ENCODE peak calls at places on chromosomes 11 and 22, in six cellular contexts. L is heart right ventricle; F is neural progenitor cell; R is neuronal stem cell; U is stomach; K is CD8-positive, alpha-beta memory T cell. E is an unnamed sample. For H3K9me3, the result is how much of the 10 kb centered on the place peaks cover.

GRCh38 chr11:73597340-73597955 is 464 bp downstream of the FAM168A start:
- DNase-seq in K (peak), U (no peak), R (peak), F (no peak), L (peak), E (peak)

GRCh38 chr11:124823512-124824376 is 23.5 kb upstream of the MSANTD2 start:
- DNase-seq in L (no peak), U (no peak), K (no peak), F (no peak), R (no peak), E (no peak)

GRCh38 chr11:128155590-128155989 is 431.8 kb downstream of the ETS1 start:
- DNase-seq in K (no peak), L (no peak), U (no peak), R (no peak), F (no peak), E (no peak)

GRCh38 chr11:64299847-64300648 is at the start of gene CATSPERZ:
- DNase-seq in L (no peak), F (no peak), R (no peak), U (no peak), K (peak), E (no peak)

GRCh38 chr11:27213232-27213660 is 149.8 kb downstream of the CCDC34 start:
- DNase-seq in R (peak), K (no peak), F (peak), L (peak), U (no peak), E (no peak)

GRCh38 chr11:119798656-119799055 is 69.7 kb upstream of the NECTIN1 start:
- DNase-seq in K (no peak), F (no peak), L (no peak), R (no peak), U (no peak), E (no peak)

GRCh38 chr11:45651156-45651555 is 14.3 kb downstream of the CHST1 start:
- DNase-seq in U (no peak), L (no peak), R (no peak), K (no peak), F (peak), E (no peak)

GRCh38 chr11:118152552-118153471 is at the start of gene SCN4B:
- DNase-seq in R (peak), U (peak), F (peak), L (peak), K (no peak), E (peak)

GRCh38 chr11:91396243-91397133 is 828.1 kb upstream of the FAT3 start:
- DNase-seq in U (no peak), R (no peak), K (no peak), F (no peak), L (no peak), E (no peak)

GRCh38 chr11:134358165-134358852 is 26.5 kb downstream of the GLB1L2 start:
- DNase-seq in K (no peak), U (no peak), R (no peak), F (no peak), L (no peak), E (no peak)

GRCh38 chr11:111186308-111186967 is 59.1 kb upstream of the POU2AF2 start:
- DNase-seq in K (no peak), F (no peak), U (no peak), L (no peak), R (no peak), E (no peak)

GRCh38 chr22:50102946-50103345 is 13.1 kb downstream of the MOV10L1 start:
- DNase-seq in L (no peak), U (no peak), F (no peak), R (no peak), K (no peak), E (no peak)

DNA sequence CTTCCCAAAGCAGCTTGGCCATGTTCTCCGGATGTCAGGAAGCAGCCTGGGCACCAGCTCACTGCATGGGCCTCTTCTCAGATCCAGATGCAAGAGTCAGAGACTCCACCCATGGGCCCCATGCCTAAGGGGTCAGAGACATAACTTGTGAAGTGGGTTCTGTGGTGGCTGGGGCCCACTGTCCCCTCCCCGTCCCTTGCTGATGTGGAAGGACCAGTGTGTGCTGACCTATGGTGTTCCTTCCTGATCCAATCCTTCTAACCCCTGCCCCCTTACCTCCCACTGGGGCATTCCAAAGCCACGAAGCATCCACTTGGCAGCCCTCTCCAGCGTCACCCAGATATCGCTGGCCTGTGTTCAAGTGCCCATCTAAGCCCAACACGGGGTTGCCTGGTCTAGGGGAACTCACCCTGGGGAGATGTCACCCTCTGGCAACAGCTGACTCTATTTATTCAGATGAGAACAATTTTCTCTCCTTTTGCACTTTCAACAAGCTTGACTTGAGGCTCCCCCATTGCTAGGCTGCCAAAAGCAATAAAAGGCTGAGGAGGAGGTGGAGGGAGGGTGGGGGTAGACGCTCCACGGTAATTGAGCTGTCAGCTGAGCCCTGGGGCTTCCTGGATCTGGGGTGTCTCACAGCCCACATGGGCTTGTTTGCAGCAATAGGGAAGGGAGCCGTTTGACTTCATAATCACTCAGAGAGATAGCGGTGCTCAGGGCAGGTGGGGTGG is 158.5 kb downstream of the ADAMTS15 start:
- DNase-seq in F (no peak), U (no peak), K (no peak), R (no peak), L (no peak), E (no peak)
- H3K27ac ChIP-seq in F (no peak), U (no peak), K (no peak), R (no peak), L (peak), E (peak)

DNA sequence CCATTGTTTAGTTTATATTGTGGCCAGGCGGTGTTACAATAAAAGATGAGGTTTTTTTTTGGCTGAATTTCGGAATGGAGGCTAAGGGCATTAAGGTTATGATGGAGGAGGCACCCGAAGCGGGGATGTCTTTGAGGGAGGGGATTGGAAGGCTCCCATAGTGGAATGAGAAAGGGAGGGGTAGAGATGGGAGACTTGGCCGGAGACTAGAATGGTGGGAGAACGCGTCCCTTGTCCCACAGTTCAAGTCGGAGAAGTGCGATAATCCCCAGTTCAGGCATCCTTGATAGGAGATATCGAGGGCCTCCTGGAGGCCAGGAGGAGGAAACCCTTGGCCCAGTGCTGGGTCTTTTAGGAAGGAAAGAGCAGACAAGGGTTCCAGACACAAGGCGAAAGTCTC is 21.6 kb downstream of the ZNF195 start:
- DNase-seq in R (no peak), F (no peak), K (no peak), U (no peak), L (no peak), E (no peak)
- H3K9me3 ChIP-seq in R (half or more), F (under half), K (half or more), U (half or more), L (half or more), E (under half)

GRCh38 chr11:61773826-61774225 is 18.6 kb downstream of the TMEM258 start:
- DNase-seq in U (no peak), R (no peak), F (no peak), K (no peak), L (no peak), E (no peak)
- H3K27ac ChIP-seq in U (peak), R (no peak), F (no peak), K (no peak), L (no peak), E (no peak)

DNA sequence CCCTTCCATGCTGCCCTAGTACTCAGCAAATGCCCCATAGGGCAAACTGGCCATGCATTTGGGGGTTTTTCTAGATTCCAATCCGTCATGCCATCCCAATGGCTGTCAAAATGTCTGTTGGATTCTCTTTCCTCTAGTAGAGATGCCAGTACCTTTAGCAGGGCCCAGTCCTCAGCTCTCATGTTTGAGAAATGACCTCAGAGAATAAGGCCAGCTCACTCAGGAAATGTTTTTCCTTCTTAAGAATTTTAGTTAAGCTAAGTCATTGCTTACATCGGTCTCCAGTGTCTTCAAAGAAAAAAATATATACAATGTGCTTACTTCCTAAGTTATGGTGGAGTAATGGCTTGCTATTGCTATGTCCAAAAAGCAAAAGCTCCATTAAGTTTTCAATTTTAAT is 14.1 kb upstream of the ALKBH3 start:
- DNase-seq in K (no peak), F (no peak), L (no peak), U (no peak), R (no peak), E (no peak)
- H3K9me3 ChIP-seq in K (under half), F (under half), L (under half), U (under half), R (under half), E (under half)

DNA sequence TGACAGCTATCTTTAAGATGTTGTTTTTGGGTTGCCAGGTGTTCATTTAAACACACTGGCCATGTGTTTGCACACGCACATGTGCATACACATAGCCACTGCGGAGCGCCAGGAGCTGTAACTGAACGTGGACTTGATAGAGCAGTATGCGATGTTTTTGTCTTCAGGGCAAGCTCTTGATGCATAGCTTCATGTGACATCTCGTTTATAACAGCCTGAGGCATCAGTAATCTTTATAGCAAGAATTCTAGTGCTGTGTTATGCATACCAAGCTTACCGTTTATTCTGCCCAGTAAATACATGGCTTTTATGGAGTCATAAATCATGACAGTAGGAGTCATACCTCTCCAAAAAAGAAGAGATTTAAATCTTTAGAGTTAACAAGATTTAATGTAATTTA is 87.0 kb downstream of the ATXN10 start:
- DNase-seq in L (no peak), U (no peak), R (no peak), K (no peak), F (no peak), E (no peak)
- H3K27ac ChIP-seq in L (no peak), U (no peak), R (no peak), K (no peak), F (no peak), E (no peak)

GRCh38 chr11:70815485-70815832 is 417.1 kb downstream of the CTTN start:
- DNase-seq in K (no peak), F (no peak), L (no peak), U (no peak), R (no peak), E (no peak)

GRCh38 chr11:70812472-70812871 is 414.1 kb downstream of the CTTN start:
- DNase-seq in L (no peak), K (no peak), U (no peak), R (no peak), F (no peak), E (no peak)

GRCh38 chr11:70811483-70811882 is 413.2 kb downstream of the CTTN start:
- DNase-seq in F (no peak), U (no peak), K (no peak), R (no peak), L (no peak), E (no peak)

GRCh38 chr11:70811915-70812314 is 413.6 kb downstream of the CTTN start:
- DNase-seq in K (no peak), L (no peak), U (no peak), R (no peak), F (no peak), E (no peak)

GRCh38 chr11:70813651-70814050 is 415.3 kb downstream of the CTTN start:
- DNase-seq in K (no peak), R (no peak), F (no peak), U (no peak), L (no peak), E (no peak)
- H3K9me3 ChIP-seq in K (under half), R (under half), F (under half), U (under half), L (under half), E (under half)

GRCh38 chr11:86999388-86999787 is 38.3 kb upstream of the TMEM135 start:
- DNase-seq in U (no peak), F (no peak), K (no peak), L (no peak), R (no peak), E (no peak)
- H3K27ac ChIP-seq in U (peak), F (no peak), K (peak), L (no peak), R (no peak), E (no peak)

E was measured in prostate gland.